ENCODE peak calls at places on chromosomes 12 and 14, in nine cellular contexts. J is AG04450, H is colonic mucosa, W is brain microvascular endothelial cell, T is fibroblast of lung, K is right atrium auricular region, N is left ventricle myocardium inferior, F is suprapubic skin, U is GM23338. V is an unnamed sample.

GRCh38 chr14:58639842-58640484 is 2.2 kb downstream of the DACT1 start:
- DNase-seq in J (peak; percentile 49), H (peak; percentile 68), W (peak; percentile 86), T (peak; percentile 91), K (peak; percentile 64), N (no peak), F (no peak), U (peak; percentile 71), V (peak; percentile 73)

GRCh38 chr12:80643961-80644360 is 63.5 kb upstream of the MYF6 start:
- DNase-seq in J (no peak), H (no peak), W (no peak), T (no peak), K (no peak), N (no peak), F (no peak), U (no peak), V (no peak)

GRCh38 chr14:100524233-100524932 is 62.8 kb downstream of the BEGAIN start:
- DNase-seq in J (no peak), H (peak; percentile 15), W (no peak), T (no peak), K (no peak), N (peak; percentile 1), F (no peak), U (no peak), V (no peak)

GRCh38 chr14:67941456-67942018 is 122.0 kb downstream of the RAD51B start:
- DNase-seq in J (no peak), H (no peak), W (peak; percentile 2), T (peak; percentile 49), K (no peak), N (no peak), F (no peak), U (peak; percentile 32), V (no peak)

GRCh38 chr12:76277480-76277879 is 70.7 kb downstream of the BBS10 start:
- DNase-seq in J (peak; percentile 67), H (no peak), W (peak; percentile 59), T (peak; percentile 51), K (no peak), N (no peak), F (no peak), U (no peak), V (no peak)

GRCh38 chr14:95402612-95403011 is 82.9 kb upstream of the CLMN start:
- DNase-seq in J (no peak), H (no peak), W (no peak), T (no peak), K (no peak), N (no peak), F (no peak), U (no peak), V (no peak)

GRCh38 chr14:75753696-75754095 is 92.7 kb downstream of the TTLL5 start:
- DNase-seq in J (no peak), H (no peak), W (no peak), T (no peak), K (no peak), N (no peak), F (no peak), U (no peak), V (no peak)

GRCh38 chr14:62015945-62016344 is 253.7 kb downstream of the SNAPC1 start:
- DNase-seq in J (no peak), H (no peak), W (peak; percentile 63), T (peak; percentile 9), K (no peak), N (no peak), F (no peak), U (no peak), V (no peak)

GRCh38 chr12:123163227-123163626 is 12.3 kb upstream of the PITPNM2 start:
- DNase-seq in J (no peak), H (no peak), W (no peak), T (no peak), K (no peak), N (no peak), F (no peak), U (no peak), V (no peak)

GRCh38 chr12:132710062-132710421 is 600 bp upstream of the PGAM5 start:
- DNase-seq in J (no peak), H (peak; percentile 34), W (no peak), T (no peak), K (no peak), N (no peak), F (no peak), U (peak; percentile 62), V (no peak)

GRCh38 chr14:53964249-53964648 is 7.6 kb upstream of the BMP4 start:
- DNase-seq in J (no peak), H (no peak), W (peak; percentile 60), T (no peak), K (no peak), N (no peak), F (no peak), U (peak; percentile 43), V (no peak)

GRCh38 chr14:53968756-53969155 is 12.1 kb upstream of the BMP4 start:
- DNase-seq in J (no peak), H (no peak), W (no peak), T (no peak), K (no peak), N (no peak), F (no peak), U (no peak), V (no peak)

GRCh38 chr14:53962954-53963490 is 6.4 kb upstream of the BMP4 start:
- DNase-seq in J (no peak), H (peak; percentile 25), W (no peak), T (no peak), K (no peak), N (no peak), F (no peak), U (peak; percentile 37), V (no peak)

GRCh38 chr14:53967606-53968005 is 11.0 kb upstream of the BMP4 start:
- DNase-seq in J (no peak), H (no peak), W (no peak), T (no peak), K (no peak), N (no peak), F (no peak), U (no peak), V (no peak)

GRCh38 chr14:53963491-53964227 is 7.0 kb upstream of the BMP4 start:
- DNase-seq in J (no peak), H (peak; percentile 45), W (no peak), T (peak; percentile 40), K (peak; percentile 77), N (peak; percentile 39), F (no peak), U (peak; percentile 67), V (no peak)
- TF ChIP-seq CTCF in J (peak; percentile 21), H (no peak), W (peak; percentile 65), T (peak; percentile 19), K (peak; percentile 47), N (peak; percentile 67), F (peak; percentile 58), U (peak; percentile 29), V (no peak)

GRCh38 chr14:84273181-84273580 is 1256.8 kb upstream of the FLRT2 start:
- DNase-seq in J (no peak), H (no peak), W (no peak), T (no peak), K (no peak), N (no peak), F (no peak), U (no peak), V (no peak)
- H3K4me3 ChIP-seq in J (no peak overlapping the region), H (no peak overlapping the region), W (no peak overlapping the region), T (no peak overlapping the region), K (no peak overlapping the region), N (no peak overlapping the region), F (no peak overlapping the region), U (no peak overlapping the region), V (no peak overlapping the region)

GRCh38 chr14:90620540-90621204 is 195.6 kb downstream of the TTC7B start:
- DNase-seq in J (no peak), H (no peak), W (no peak), T (no peak), K (peak; percentile 32), N (no peak), F (no peak), U (no peak), V (no peak)
- H3K27ac ChIP-seq in J (no peak overlapping the region), H (no peak overlapping the region), W (no peak overlapping the region), T (no peak overlapping the region), K (no peak overlapping the region), N (no peak overlapping the region), F (no peak overlapping the region), U (no peak overlapping the region), V (no peak overlapping the region)

DNA sequence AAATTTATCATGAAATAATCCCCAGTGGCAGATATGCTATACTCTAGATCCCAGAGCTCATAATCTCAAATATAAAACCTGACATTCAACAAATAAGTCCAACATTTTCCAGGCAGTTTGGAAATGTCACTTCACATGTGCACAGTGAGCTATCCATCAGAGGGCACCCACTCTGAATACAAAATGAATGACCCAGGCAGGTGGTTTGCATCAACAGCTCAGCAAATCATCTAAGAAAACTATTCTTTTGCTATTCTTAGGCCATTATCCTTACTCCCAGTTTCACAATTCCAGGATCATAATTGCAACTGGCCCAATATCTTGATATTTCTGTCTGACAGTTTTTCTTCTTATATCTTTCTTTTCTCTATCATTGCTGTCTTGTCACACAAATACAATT is 38.5 kb downstream of the TRIM9 start:
- DNase-seq in J (no peak), H (no peak), W (no peak), T (peak; percentile 10), K (no peak), N (no peak), F (no peak), U (no peak), V (no peak)
- TF ChIP-seq CTCF in J (no peak), H (no peak), W (no peak), T (no peak), K (no peak), N (no peak), F (no peak), U (no peak), V (no peak)